ENCODE peak calls at places on chromosomes 6 and 20, in ten cellular contexts. V, U, D, C, N, T, M, R, F and J are unnamed samples.

GRCh38 chr20:17584684-17585083 is 14.8 kb downstream of the DSTN start:
- DNase-seq in T (no peak), F (no peak), R (no peak), V (no peak), C (no peak), N (no peak), M (no peak), U (no peak), D (no peak), J (no peak)

GRCh38 chr6:3456395-3456767 is 469 bp downstream of the SLC22A23 start:
- DNase-seq in M (no peak), F (no peak), D (no peak), T (no peak), R (no peak), N (no peak), V (no peak), C (no peak), U (no peak), J (peak)

GRCh38 chr6:157625111-157625510 is 197.9 kb upstream of the SNX9 start:
- DNase-seq in V (no peak), U (no peak), M (no peak), N (no peak), C (no peak), T (no peak), F (no peak), R (no peak), D (no peak), J (no peak)

GRCh38 chr6:31900917-31901414 is 920 bp downstream of the ZBTB12 start:
- DNase-seq in C (peak), V (no peak), N (no peak), T (no peak), R (no peak), U (no peak), F (no peak), D (no peak), M (no peak), J (no peak)

GRCh38 chr6:107977283-107977682 is 19.3 kb upstream of the SEC63 start:
- DNase-seq in T (peak), R (no peak), U (peak), N (no peak), C (peak), V (no peak), D (no peak), M (no peak), F (no peak), J (no peak)

GRCh38 chr6:118509009-118509617 is 39.0 kb upstream of the PLN start:
- DNase-seq in R (no peak), N (no peak), T (no peak), F (no peak), M (peak), C (no peak), D (no peak), V (peak), U (peak), J (no peak)

GRCh38 chr6:30264731-30265130 is 51.5 kb upstream of the TRIM26 start:
- DNase-seq in M (no peak), F (no peak), R (no peak), C (no peak), N (no peak), D (no peak), U (no peak), T (no peak), V (no peak), J (no peak)

GRCh38 chr6:150566486-150566885 is 33.2 kb upstream of the PLEKHG1 start:
- DNase-seq in T (no peak), D (no peak), R (no peak), V (no peak), U (no peak), M (no peak), C (no peak), N (no peak), F (no peak), J (no peak)

GRCh38 chr6:90386796-90387390 is 90.2 kb upstream of the BACH2 start:
- DNase-seq in C (no peak), D (no peak), T (no peak), R (no peak), U (no peak), F (no peak), M (no peak), V (peak), N (no peak), J (no peak)